ENCODE peak calls at places on chromosomes 16 and 17, in five cellular contexts. Q, A, R, T and I are unnamed samples.

GRCh38 chr16:69818811-69819587 is 56.9 kb downstream of the WWP2 start:
- DNase-seq in A (no peak), T (no peak), Q (no peak), R (no peak), I (no peak)

GRCh38 chr16:48558269-48558915 is 51.6 kb downstream of the N4BP1 start:
- DNase-seq in R (no peak), Q (no peak), T (peak), A (no peak), I (peak)

GRCh38 chr16:31298958-31299357 is 39.2 kb downstream of the ITGAM start:
- DNase-seq in T (no peak), R (no peak), A (no peak), Q (no peak), I (no peak)

GRCh38 chr17:76736349-76737081 is 616 bp downstream of the SRSF2 start:
- DNase-seq in A (peak), T (peak), Q (peak), R (peak), I (peak)

GRCh38 chr16:66592241-66592640 is 12.3 kb upstream of the CMTM3 start:
- DNase-seq in T (no peak), Q (no peak), A (no peak), R (no peak), I (no peak)

GRCh38 chr16:1584926-1585487 is 26.9 kb downstream of the IFT140 start:
- DNase-seq in A (no peak), Q (peak), T (no peak), R (no peak), I (no peak)

GRCh38 chr16:66562409-66562808 is 3.8 kb upstream of the CMTM1 start:
- DNase-seq in R (no peak), T (no peak), Q (no peak), A (no peak), I (peak)

GRCh38 chr16:51573191-51573590 is 422.1 kb upstream of the SALL1 start:
- DNase-seq in T (no peak), R (no peak), Q (no peak), A (no peak), I (no peak)

GRCh38 chr17:42214156-42214555 is 19.9 kb upstream of the GHDC start:
- DNase-seq in Q (no peak), R (no peak), T (no peak), A (no peak), I (peak)

GRCh38 chr17:19399750-19400450 is 11.1 kb upstream of the RNF112 start:
- DNase-seq in R (no peak), T (no peak), A (no peak), Q (no peak), I (no peak)

GRCh38 chr17:19392303-19392702 is 5.3 kb upstream of the MFAP4 start:
- DNase-seq in Q (no peak), T (no peak), A (no peak), R (no peak), I (no peak)

GRCh38 chr17:19401321-19402010 is 9.6 kb upstream of the RNF112 start:
- DNase-seq in Q (no peak), T (no peak), R (no peak), A (no peak), I (no peak)

GRCh38 chr17:19398301-19399181 is 11.6 kb upstream of the MFAP4 start:
- DNase-seq in T (peak), A (no peak), R (no peak), Q (no peak), I (peak)

GRCh38 chr17:19397556-19398041 is 10.6 kb upstream of the MFAP4 start:
- DNase-seq in Q (no peak), T (no peak), R (peak), A (peak), I (no peak)
- H3K4ac ChIP-seq in Q (no peak), T (no peak), R (no peak), A (no peak), I (no peak)

DNA sequence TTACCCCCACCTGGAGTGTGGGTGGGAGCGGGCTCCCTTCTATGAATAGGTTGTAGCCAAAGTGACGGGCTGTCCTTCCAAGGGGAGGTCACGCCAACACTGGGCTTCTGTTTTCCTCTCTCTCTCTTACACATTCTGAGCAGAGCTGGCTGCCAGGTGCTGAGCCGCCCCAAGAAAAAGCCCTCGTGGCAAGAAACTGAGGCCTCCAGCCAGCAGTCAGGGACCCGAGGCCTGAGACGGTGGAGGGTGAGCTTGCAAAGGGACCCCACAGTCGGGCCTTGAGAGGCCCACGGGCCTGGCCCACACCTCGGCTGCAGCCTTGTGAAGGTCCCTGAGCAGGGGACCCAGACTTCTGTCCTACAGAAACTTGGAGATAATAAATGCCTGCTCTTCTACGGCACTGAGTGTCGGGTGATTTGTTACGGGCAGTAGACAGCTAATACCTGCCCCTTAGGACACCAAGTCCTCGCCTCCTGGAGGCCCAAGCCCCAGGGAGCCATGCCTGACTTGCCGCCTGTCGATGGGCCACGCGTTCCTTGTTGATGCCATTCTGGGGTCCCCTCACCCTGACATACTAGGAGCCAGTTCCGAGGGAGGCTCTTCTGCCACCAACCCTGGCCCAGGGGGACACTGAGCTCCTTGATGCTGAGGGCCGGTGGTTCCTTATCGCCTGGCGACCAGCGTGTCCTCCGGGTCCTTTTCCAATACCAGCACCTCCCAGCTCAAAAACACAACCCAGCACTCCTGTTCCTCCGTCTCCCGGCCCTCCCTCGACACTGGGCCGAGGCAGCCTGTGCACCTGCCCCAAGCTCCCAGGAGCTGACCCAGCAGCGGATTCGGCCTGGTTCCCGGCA is 26.1 kb downstream of the SLC25A10 start:
- DNase-seq in R (no peak), Q (no peak), T (no peak), A (no peak), I (no peak)
- H2BK12ac ChIP-seq in R (no peak), Q (peak), T (no peak), A (no peak), I (no peak)

GRCh38 chr17:56995776-56996175 is 17.8 kb downstream of the SCPEP1 start:
- DNase-seq in R (no peak), T (no peak), A (no peak), Q (no peak), I (no peak)

GRCh38 chr17:56997313-56997712 is 19.4 kb downstream of the SCPEP1 start:
- DNase-seq in R (no peak), A (no peak), Q (no peak), T (no peak), I (no peak)

GRCh38 chr17:56988901-56989572 is 11.1 kb downstream of the SCPEP1 start:
- DNase-seq in Q (no peak), A (no peak), T (no peak), R (no peak), I (no peak)

GRCh38 chr17:56992364-56992763 is 14.4 kb downstream of the SCPEP1 start:
- DNase-seq in T (no peak), R (no peak), Q (no peak), A (no peak), I (no peak)

GRCh38 chr17:56994009-56994792 is 16.3 kb downstream of the SCPEP1 start:
- DNase-seq in Q (no peak), A (no peak), R (no peak), T (no peak), I (peak)
- H3K4ac ChIP-seq in Q (no peak), A (no peak), R (no peak), T (no peak), I (no peak)

GRCh38 chr16:50464325-50465290 is 83.6 kb upstream of the NKD1 start:
- DNase-seq in Q (no peak), T (no peak), A (no peak), R (peak), I (no peak)
- H2BK12ac ChIP-seq in Q (no peak), T (no peak), A (no peak), R (peak), I (peak)